ENCODE peak calls at places on chromosomes 5 and 9, in four cellular contexts. H is CD8-positive, alpha-beta memory T cell; S is LoVo; C is GM23248. E is an unnamed sample.

GRCh38 chr5:77292026-77292757 is 81.7 kb downstream of the PDE8B start:
- DNase-seq in S (no peak), C (peak; percentile 76), H (no peak), E (no peak)

GRCh38 chr9:83432104-83432627 is 106.0 kb downstream of the FRMD3 start:
- DNase-seq in C (peak; percentile 46), H (no peak), S (peak; percentile 81), E (no peak)

GRCh38 chr5:89353837-89354551 is 471.0 kb upstream of the MEF2C start:
- DNase-seq in H (no peak), C (no peak), S (no peak), E (no peak)

GRCh38 chr5:111227805-111228204 is 3.6 kb downstream of the CAMK4 start:
- DNase-seq in H (no peak), S (no peak), C (peak; percentile 72), E (no peak)

GRCh38 chr5:73152411-73153388 is 20.3 kb upstream of the TMEM174 start:
- DNase-seq in H (no peak), S (peak; percentile 7), C (no peak), E (peak; percentile 6)

GRCh38 chr5:141681695-141682641 is at the start of gene ARAP3:
- DNase-seq in S (peak; percentile 87), H (peak; percentile 32), C (peak; percentile 96), E (peak; percentile 40)

GRCh38 chr5:77987988-77988387 is 211.8 kb upstream of the TBCA start:
- DNase-seq in S (no peak), C (no peak), H (no peak), E (no peak)

GRCh38 chr5:97163360-97163764 is 19.7 kb downstream of the RIOK2 start:
- DNase-seq in H (no peak), C (peak; percentile 42), S (peak; percentile 24), E (no peak)

GRCh38 chr5:31023105-31023504 is 170.4 kb upstream of the CDH6 start:
- DNase-seq in H (no peak), C (peak; percentile 32), S (no peak), E (no peak)

GRCh38 chr5:36982146-36982545 is 105.6 kb downstream of the NIPBL start:
- DNase-seq in S (no peak), C (peak; percentile 80), H (no peak), E (no peak)

GRCh38 chr9:98539954-98540353 is 168.8 kb downstream of the GABBR2 start:
- DNase-seq in S (no peak), H (no peak), C (peak; percentile 31), E (no peak)

GRCh38 chr5:150511641-150512367 is 3.9 kb downstream of the NDST1 start:
- DNase-seq in S (peak; percentile 53), H (no peak), C (peak; percentile 90), E (no peak)

GRCh38 chr9:103997861-103998370 is 96.2 kb upstream of the SMC2 start:
- DNase-seq in C (no peak), H (no peak), S (no peak), E (no peak)

GRCh38 chr5:159965031-159965837 is 43.7 kb upstream of the TTC1 start:
- DNase-seq in S (peak; percentile 44), C (peak; percentile 80), H (no peak), E (peak; percentile 33)

GRCh38 chr5:107524111-107524510 is 146.6 kb downstream of the EFNA5 start:
- DNase-seq in S (no peak), H (no peak), C (no peak), E (no peak)

GRCh38 chr5:132205385-132206125 is 22.1 kb downstream of the P4HA2 start:
- DNase-seq in C (no peak), H (no peak), S (no peak), E (no peak)

GRCh38 chr5:177468329-177469058 is 4.9 kb downstream of the DBN1 start:
- DNase-seq in C (peak; percentile 78), S (no peak), H (no peak), E (no peak)

GRCh38 chr5:128084228-128085167 is 932 bp downstream of the SLC12A2 start:
- DNase-seq in S (peak; percentile 26), C (peak; percentile 58), H (peak; percentile 27), E (no peak)